ENCODE peak calls at places on chromosomes 1 and 21, in six cellular contexts. One of them, this sample, is unnamed.

GRCh38 chr1:162230096-162230495 is 146.6 kb downstream of the SPATA46 start:
- DNase-seq in mammary epithelial cell: no peak
- DNase-seq in GM23338: peak
- DNase-seq in ovary: no peak
- DNase-seq in osteoblast: no peak
- DNase-seq in IMR-90: no peak
- DNase-seq in this sample: no peak

GRCh38 chr21:28877318-28877884 is 115.3 kb downstream of the LTN1 start:
- DNase-seq in mammary epithelial cell: no peak
- DNase-seq in IMR-90: no peak
- DNase-seq in GM23338: no peak
- DNase-seq in osteoblast: no peak
- DNase-seq in ovary: no peak
- DNase-seq in this sample: no peak

GRCh38 chr1:57550092-57550491 is 126.2 kb upstream of the DAB1 start:
- DNase-seq in osteoblast: no peak
- DNase-seq in GM23338: no peak
- DNase-seq in ovary: no peak
- DNase-seq in mammary epithelial cell: no peak
- DNase-seq in IMR-90: no peak
- DNase-seq in this sample: no peak

GRCh38 chr1:198756470-198756869 is 117.6 kb downstream of the PTPRC start:
- DNase-seq in GM23338: no peak
- DNase-seq in osteoblast: no peak
- DNase-seq in ovary: no peak
- DNase-seq in mammary epithelial cell: no peak
- DNase-seq in IMR-90: peak
- DNase-seq in this sample: peak

GRCh38 chr1:16293568-16293967 is 56.6 kb upstream of the CPLANE2 start:
- DNase-seq in ovary: no peak
- DNase-seq in mammary epithelial cell: no peak
- DNase-seq in GM23338: no peak
- DNase-seq in osteoblast: no peak
- DNase-seq in IMR-90: no peak
- DNase-seq in this sample: no peak

GRCh38 chr1:100769906-100770646 is 50.5 kb downstream of the VCAM1 start:
- DNase-seq in osteoblast: no peak
- DNase-seq in ovary: no peak
- DNase-seq in mammary epithelial cell: no peak
- DNase-seq in IMR-90: no peak
- DNase-seq in GM23338: no peak
- DNase-seq in this sample: no peak

GRCh38 chr21:43975469-43976098 is 36.5 kb upstream of the TRAPPC10 start:
- DNase-seq in osteoblast: peak
- DNase-seq in ovary: peak
- DNase-seq in IMR-90: peak
- DNase-seq in mammary epithelial cell: peak
- DNase-seq in GM23338: peak
- DNase-seq in this sample: peak

GRCh38 chr1:17874231-17874630 is 119.1 kb downstream of the ACTL8 start:
- DNase-seq in ovary: no peak
- DNase-seq in mammary epithelial cell: peak
- DNase-seq in IMR-90: peak
- DNase-seq in GM23338: no peak
- DNase-seq in osteoblast: peak
- DNase-seq in this sample: peak

GRCh38 chr1:41447995-41448770 is 36.3 kb downstream of the EDN2 start:
- DNase-seq in ovary: no peak
- DNase-seq in GM23338: no peak
- DNase-seq in IMR-90: no peak
- DNase-seq in mammary epithelial cell: no peak
- DNase-seq in osteoblast: peak
- DNase-seq in this sample: peak

GRCh38 chr1:68725353-68725752 is 228.5 kb upstream of the DEPDC1 start:
- DNase-seq in mammary epithelial cell: peak
- DNase-seq in IMR-90: no peak
- DNase-seq in GM23338: no peak
- DNase-seq in ovary: peak
- DNase-seq in osteoblast: no peak
- DNase-seq in this sample: no peak

GRCh38 chr1:86067626-86068025 is 88.9 kb downstream of the COL24A1 start:
- DNase-seq in GM23338: no peak
- DNase-seq in mammary epithelial cell: no peak
- DNase-seq in ovary: no peak
- DNase-seq in IMR-90: peak
- DNase-seq in osteoblast: no peak
- DNase-seq in this sample: no peak

GRCh38 chr1:192402571-192402970 is 85.8 kb downstream of the RGS21 start:
- DNase-seq in GM23338: no peak
- DNase-seq in mammary epithelial cell: no peak
- DNase-seq in ovary: no peak
- DNase-seq in IMR-90: no peak
- DNase-seq in osteoblast: no peak
- DNase-seq in this sample: no peak

GRCh38 chr1:180912211-180912800 is 391 bp upstream of the KIAA1614 start:
- DNase-seq in ovary: peak
- DNase-seq in osteoblast: no peak
- DNase-seq in IMR-90: peak
- DNase-seq in GM23338: peak
- DNase-seq in mammary epithelial cell: no peak
- DNase-seq in this sample: peak

GRCh38 chr1:209590405-209590804 is 6.9 kb downstream of the CAMK1G start:
- DNase-seq in GM23338: peak
- DNase-seq in mammary epithelial cell: no peak
- DNase-seq in osteoblast: peak
- DNase-seq in ovary: peak
- DNase-seq in IMR-90: no peak
- DNase-seq in this sample: no peak
- TF ChIP-seq CTCF in GM23338: peak
- TF ChIP-seq CTCF in mammary epithelial cell: no peak
- TF ChIP-seq CTCF in osteoblast: peak
- TF ChIP-seq CTCF in ovary: no peak
- TF ChIP-seq CTCF in IMR-90: peak
- TF ChIP-seq CTCF in this sample: no peak

DNA sequence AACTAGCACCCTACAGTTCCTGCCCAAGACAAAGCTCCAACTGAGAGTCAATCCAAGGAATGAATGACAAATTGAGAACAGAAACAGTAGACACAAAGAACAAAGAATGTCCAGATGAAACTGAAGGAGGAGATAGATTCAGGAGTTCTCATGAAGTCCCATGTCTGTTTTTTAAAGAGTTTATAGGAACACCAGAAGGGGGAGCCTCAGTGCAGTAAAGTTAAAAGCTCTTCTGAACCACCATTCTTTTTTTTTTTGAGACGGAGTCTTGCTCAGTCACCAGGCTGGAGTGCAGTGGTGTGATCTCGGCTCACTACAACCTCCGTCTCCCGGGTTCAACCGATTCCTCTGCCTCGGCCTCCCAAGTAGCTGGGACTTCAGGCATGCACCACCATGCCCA is 323.6 kb downstream of the MRPL39 start:
- DNase-seq in GM23338: peak
- DNase-seq in IMR-90: peak
- DNase-seq in osteoblast: peak
- DNase-seq in mammary epithelial cell: no peak
- DNase-seq in ovary: no peak
- DNase-seq in this sample: peak
- TF ChIP-seq CTCF in GM23338: peak
- TF ChIP-seq CTCF in IMR-90: peak
- TF ChIP-seq CTCF in osteoblast: peak
- TF ChIP-seq CTCF in mammary epithelial cell: no peak
- TF ChIP-seq CTCF in ovary: no peak
- TF ChIP-seq CTCF in this sample: no peak

DNA sequence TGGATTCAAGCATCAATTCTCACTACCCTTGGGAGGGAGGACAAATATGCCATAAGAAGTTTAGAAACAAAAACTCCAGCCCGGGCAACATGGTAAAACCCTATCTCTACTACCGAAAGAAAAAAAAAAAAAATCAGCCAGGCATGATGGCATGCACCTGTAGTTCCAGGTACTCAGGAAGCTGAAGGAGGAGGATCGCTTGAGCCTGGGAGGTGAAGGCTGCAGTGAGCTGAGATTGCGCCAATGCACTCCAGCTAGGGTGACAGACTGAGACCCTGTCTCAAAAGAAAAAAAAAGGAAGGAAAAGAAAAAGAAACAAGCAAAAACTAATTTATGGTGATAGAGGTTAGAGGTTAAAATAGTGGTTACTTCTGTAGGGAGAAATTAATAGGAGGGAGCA is 9.6 kb downstream of the ZNF644 start:
- DNase-seq in osteoblast: no peak
- DNase-seq in ovary: no peak
- DNase-seq in GM23338: peak
- DNase-seq in IMR-90: no peak
- DNase-seq in mammary epithelial cell: no peak
- DNase-seq in this sample: no peak
- TF ChIP-seq CTCF in osteoblast: no peak
- TF ChIP-seq CTCF in ovary: no peak
- TF ChIP-seq CTCF in GM23338: no peak
- TF ChIP-seq CTCF in IMR-90: no peak
- TF ChIP-seq CTCF in mammary epithelial cell: no peak
- TF ChIP-seq CTCF in this sample: no peak

GRCh38 chr1:152878042-152878441 is at the start of gene SMCP:
- DNase-seq in ovary: no peak
- DNase-seq in GM23338: peak
- DNase-seq in osteoblast: peak
- DNase-seq in IMR-90: no peak
- DNase-seq in mammary epithelial cell: no peak
- DNase-seq in this sample: no peak
- TF ChIP-seq CTCF in ovary: no peak
- TF ChIP-seq CTCF in GM23338: peak
- TF ChIP-seq CTCF in osteoblast: peak
- TF ChIP-seq CTCF in IMR-90: no peak
- TF ChIP-seq CTCF in mammary epithelial cell: peak
- TF ChIP-seq CTCF in this sample: no peak

GRCh38 chr1:186330758-186331157 is 44.3 kb downstream of the TPR start:
- DNase-seq in GM23338: peak
- DNase-seq in ovary: no peak
- DNase-seq in osteoblast: no peak
- DNase-seq in mammary epithelial cell: no peak
- DNase-seq in IMR-90: no peak
- DNase-seq in this sample: no peak
- TF ChIP-seq CTCF in GM23338: peak
- TF ChIP-seq CTCF in ovary: no peak
- TF ChIP-seq CTCF in osteoblast: peak
- TF ChIP-seq CTCF in mammary epithelial cell: peak
- TF ChIP-seq CTCF in IMR-90: peak
- TF ChIP-seq CTCF in this sample: no peak

DNA sequence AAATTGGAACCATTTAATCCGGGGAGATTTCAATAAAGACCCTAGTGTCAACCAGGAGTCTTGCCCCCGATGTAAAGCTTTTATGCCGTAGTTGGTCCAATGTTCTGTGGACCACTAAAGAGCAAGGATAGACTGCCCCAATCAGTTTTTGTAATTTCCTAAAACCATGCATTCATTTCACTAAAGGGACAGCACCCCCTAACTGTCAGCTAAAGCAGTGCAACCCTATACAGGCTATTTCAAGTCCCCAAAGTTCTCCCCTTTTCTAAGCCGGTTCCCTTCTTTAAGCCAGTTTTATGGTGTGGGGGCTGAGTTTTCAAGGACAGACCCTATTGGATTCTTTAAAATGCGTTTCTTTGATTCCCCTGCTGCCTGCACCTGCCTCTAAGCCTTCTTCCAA is 12.7 kb upstream of the PDPN start:
- DNase-seq in osteoblast: no peak
- DNase-seq in GM23338: peak
- DNase-seq in mammary epithelial cell: no peak
- DNase-seq in ovary: no peak
- DNase-seq in IMR-90: no peak
- DNase-seq in this sample: no peak
- TF ChIP-seq CTCF in osteoblast: peak
- TF ChIP-seq CTCF in GM23338: peak
- TF ChIP-seq CTCF in mammary epithelial cell: peak
- TF ChIP-seq CTCF in ovary: no peak
- TF ChIP-seq CTCF in IMR-90: no peak
- TF ChIP-seq CTCF in this sample: no peak

This sample was measured in RWPE1.